ENCODE peak calls at places on chromosomes 11 and 22, in six cellular contexts. U, N, A, M, B and C are unnamed samples.
A peak's percentile ranks its signal among the peaks of the same experiment; 100 is the strongest.

GRCh38 chr11:75013051-75013450 is 24.3 kb downstream of the NEU3 start:
- ATAC-seq in A (no peak), U (no peak), M (no peak), N (no peak), B (no peak), C (no peak)

GRCh38 chr11:109894242-109894641 is 198.9 kb upstream of the ZC3H12C start:
- ATAC-seq in M (no peak), A (no peak), N (no peak), U (no peak), B (no peak), C (no peak)

GRCh38 chr11:115930886-115931537 is 426.8 kb upstream of the CADM1 start:
- ATAC-seq in N (peak; percentile 62), B (peak; percentile 75), U (peak; percentile 37), M (peak; percentile 87), A (no peak), C (no peak)

GRCh38 chr22:49137216-49137840 is 690.3 kb downstream of the BRD1 start:
- ATAC-seq in B (no peak), A (no peak), M (no peak), U (no peak), N (no peak), C (no peak)

GRCh38 chr11:46504817-46505613 is 88.8 kb downstream of the AMBRA1 start:
- ATAC-seq in N (no peak), B (no peak), U (no peak), M (no peak), A (no peak), C (no peak)

GRCh38 chr11:119161871-119162270 is 6.7 kb upstream of the NLRX1 start:
- ATAC-seq in M (no peak), N (no peak), U (no peak), B (no peak), A (no peak), C (no peak)

GRCh38 chr11:44112083-44112865 is 16.8 kb downstream of the EXT2 start:
- ATAC-seq in M (no peak), B (peak; percentile 29), N (no peak), A (no peak), U (peak; percentile 70), C (no peak)

GRCh38 chr11:60372767-60373166 is 5.6 kb upstream of the MS4A7 start:
- ATAC-seq in M (no peak), A (no peak), U (no peak), B (no peak), N (no peak), C (no peak)

GRCh38 chr11:33713162-33713913 is 12.7 kb upstream of the C11orf91 start:
- ATAC-seq in N (no peak), B (peak; percentile 50), M (peak; percentile 17), A (no peak), U (no peak), C (no peak)

GRCh38 chr11:129951201-129951882 is 51.3 kb downstream of the PRDM10 start:
- ATAC-seq in U (no peak), A (no peak), B (no peak), M (no peak), N (no peak), C (no peak)

GRCh38 chr11:16410479-16410878 is 54.1 kb upstream of the SOX6 start:
- ATAC-seq in N (no peak), B (no peak), M (no peak), U (no peak), A (no peak), C (no peak)

GRCh38 chr22:46827072-46827780 is 64.8 kb downstream of the TBC1D22A start:
- ATAC-seq in N (no peak), M (no peak), B (no peak), U (no peak), A (no peak), C (no peak)

GRCh38 chr11:92967178-92967577 is 2.3 kb upstream of the MTNR1B start:
- ATAC-seq in N (no peak), U (no peak), B (no peak), A (no peak), M (no peak), C (no peak)

GRCh38 chr11:128837627-128838026 is 29.5 kb downstream of the KCNJ1 start:
- ATAC-seq in U (no peak), B (no peak), A (no peak), M (peak; percentile 71), N (no peak), C (peak; percentile 68)

GRCh38 chr11:111694851-111695250 is 71.3 kb downstream of the PPP2R1B start:
- ATAC-seq in N (no peak), U (peak; percentile 92), M (peak; percentile 41), A (no peak), B (peak; percentile 39), C (peak; percentile 82)

GRCh38 chr22:39674536-39674935 is 104.0 kb downstream of the CACNA1I start:
- ATAC-seq in A (no peak), B (no peak), U (no peak), N (no peak), M (no peak), C (no peak)

GRCh38 chr22:19718255-19719054 is 4.2 kb downstream of the SEPTIN5 start:
- ATAC-seq in A (peak; percentile 43), N (no peak), M (no peak), B (peak; percentile 42), U (peak; percentile 12), C (peak; percentile 56)

GRCh38 chr22:19717691-19718254 is 3.5 kb downstream of the SEPTIN5 start:
- ATAC-seq in M (peak; percentile 90), U (peak; percentile 84), N (peak; percentile 9), A (peak; percentile 89), B (peak; percentile 89), C (peak; percentile 80)

GRCh38 chr22:19719488-19720021 is 3.8 kb upstream of the GP1BB start:
- ATAC-seq in U (no peak), B (no peak), N (no peak), M (no peak), A (no peak), C (no peak)

GRCh38 chr22:19720150-19720827 is 3.0 kb upstream of the GP1BB start:
- ATAC-seq in A (no peak), M (no peak), N (no peak), U (no peak), B (no peak), C (no peak)

GRCh38 chr22:19719055-19719482 is 4.3 kb upstream of the GP1BB start:
- ATAC-seq in A (no peak), U (peak; percentile 16), N (peak; percentile 5), B (no peak), M (no peak), C (no peak)
- H3K4me1 ChIP-seq in A (no peaks in the 10 kb centered on the region), U (peaks cover 5% of the 10 kb centered on the region), N (peaks cover 30% of the 10 kb centered on the region), B (no peaks in the 10 kb centered on the region), M (peaks cover 23% of the 10 kb centered on the region), C (peaks cover 32% of the 10 kb centered on the region)

GRCh38 chr22:22823126-22823804 is 64.4 kb upstream of the IGLL5 start:
- ATAC-seq in A (no peak), U (no peak), B (no peak), N (no peak), M (no peak), C (no peak)

GRCh38 chr22:22820626-22821025 is 67.0 kb upstream of the IGLL5 start:
- ATAC-seq in A (no peak), N (no peak), U (no peak), B (no peak), M (peak; percentile 50), C (no peak)

GRCh38 chr22:22820076-22820475 is 67.5 kb upstream of the IGLL5 start:
- ATAC-seq in M (no peak), U (no peak), A (no peak), B (no peak), N (no peak), C (no peak)

GRCh38 chr22:22821340-22821739 is 66.3 kb upstream of the IGLL5 start:
- ATAC-seq in U (no peak), A (no peak), M (no peak), N (no peak), B (no peak), C (no peak)

GRCh38 chr22:22822106-22822505 is 65.5 kb upstream of the IGLL5 start:
- ATAC-seq in U (no peak), N (no peak), A (no peak), M (no peak), B (no peak), C (no peak)
- H3K27ac ChIP-seq in U (no peak overlapping the region), N (no peak overlapping the region), A (no peak overlapping the region), M (no peak overlapping the region), B (no peak overlapping the region), C (no peak overlapping the region)

DNA sequence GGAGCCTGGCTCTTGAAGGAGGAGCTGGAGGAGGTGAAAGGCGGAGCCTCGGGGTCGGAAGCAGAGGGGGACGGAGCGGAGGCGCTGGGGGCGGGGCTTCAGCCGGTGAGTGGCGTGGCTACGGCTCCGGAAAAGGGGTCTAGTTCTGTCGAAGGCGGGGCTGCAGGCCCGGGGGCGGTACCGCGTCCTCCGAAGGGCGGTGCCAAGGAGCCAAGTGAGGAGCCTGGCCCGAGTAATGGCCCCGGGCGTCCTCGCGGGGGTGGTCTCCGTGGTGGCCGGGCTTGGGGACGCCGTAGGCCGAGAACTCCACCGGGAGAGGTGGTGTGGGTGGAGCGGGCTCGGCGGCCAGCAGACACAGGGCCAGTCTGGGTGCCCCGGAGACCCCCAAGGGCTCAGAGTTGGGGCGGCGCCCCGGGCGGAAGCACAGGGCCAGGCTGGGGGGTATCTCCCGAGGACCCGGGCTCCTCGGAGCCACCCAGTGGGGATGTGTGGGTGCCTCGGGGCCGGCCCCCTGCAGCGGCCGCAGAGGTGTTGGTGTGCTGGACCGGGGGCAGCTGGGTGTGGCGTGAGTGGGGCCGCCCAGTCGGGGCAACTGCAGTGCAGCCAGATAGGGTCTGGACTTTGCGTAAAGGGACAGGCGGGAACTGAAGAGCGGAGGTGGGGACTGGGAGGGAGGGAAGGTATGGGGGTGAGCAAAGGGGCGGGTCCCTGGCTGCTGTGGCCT is 697 bp downstream of the FKBP2 start:
- ATAC-seq in A (peak; percentile 3), N (no peak), M (peak; percentile 0), U (peak; percentile 1), B (peak; percentile 0), C (peak; percentile 1)
- H3K4me1 ChIP-seq in A (no peaks in the 10 kb centered on the region), N (peaks cover 62% of the 10 kb centered on the region), M (peaks cover 41% of the 10 kb centered on the region), U (peaks cover 31% of the 10 kb centered on the region), B (peaks cover 44% of the 10 kb centered on the region), C (peaks cover 56% of the 10 kb centered on the region)

GRCh38 chr22:35824256-35824655 is 106.6 kb downstream of the APOL5 start:
- ATAC-seq in B (no peak), A (no peak), U (no peak), N (no peak), M (no peak), C (no peak)
- H3K27ac ChIP-seq in B (no peak overlapping the region), A (no peak overlapping the region), U (no peak overlapping the region), N (no peak overlapping the region), M (no peak overlapping the region), C (no peak overlapping the region)

DNA sequence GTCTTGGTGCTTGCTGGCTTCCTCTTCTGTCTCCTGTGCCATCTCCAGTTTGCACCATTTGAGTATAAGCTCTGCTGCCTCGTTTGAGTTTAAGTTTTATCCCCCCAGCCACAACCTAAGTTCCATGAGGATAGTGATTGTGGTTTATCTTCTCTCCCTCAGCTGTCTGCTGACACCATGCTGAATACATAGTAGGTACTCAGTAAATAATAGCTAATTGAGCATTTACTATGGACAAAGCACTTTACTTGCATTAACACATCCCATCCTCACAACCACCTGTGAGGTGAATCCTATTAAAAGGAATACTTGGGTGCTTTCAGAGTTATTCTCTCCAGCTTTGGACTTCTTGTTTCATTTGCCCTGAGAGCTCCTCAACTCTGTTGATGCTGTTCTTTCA is 26.9 kb downstream of the ZBTB16 start:
- ATAC-seq in N (no peak), M (no peak), A (no peak), B (no peak), U (no peak), C (no peak)
- H3K4me1 ChIP-seq in N (peaks cover 97% of the 10 kb centered on the region), M (peaks cover 95% of the 10 kb centered on the region), A (peaks cover 33% of the 10 kb centered on the region), B (peaks cover 64% of the 10 kb centered on the region), U (peaks cover 100% of the 10 kb centered on the region), C (peaks cover 46% of the 10 kb centered on the region)